ENCODE peak calls at places on chromosome 19, in five cellular contexts. One of them, this sample, is unnamed.

GRCh38 chr19:33110201-33110910 is 21.6 kb upstream of the WDR88 start:
- DNase-seq in hypothalamus: no peak
- DNase-seq in Right ventricle myocardium superior: no peak
- DNase-seq in GM04503: no peak
- DNase-seq in GOT3: no peak
- DNase-seq in this sample: no peak

GRCh38 chr19:51098366-51099069 is 9.7 kb downstream of the CTU1 start:
- DNase-seq in Right ventricle myocardium superior: peak
- DNase-seq in GOT3: no peak
- DNase-seq in hypothalamus: no peak
- DNase-seq in GM04503: no peak
- DNase-seq in this sample: no peak

GRCh38 chr19:1805401-1806183 is 6.5 kb downstream of the ATP8B3 start:
- DNase-seq in Right ventricle myocardium superior: no peak
- DNase-seq in hypothalamus: no peak
- DNase-seq in GM04503: no peak
- DNase-seq in GOT3: no peak
- DNase-seq in this sample: no peak

GRCh38 chr19:33686687-33687541 is 65.2 kb downstream of the CHST8 start:
- DNase-seq in GOT3: no peak
- DNase-seq in GM04503: no peak
- DNase-seq in hypothalamus: no peak
- DNase-seq in Right ventricle myocardium superior: no peak
- DNase-seq in this sample: no peak

GRCh38 chr19:2253106-2254051 is 2.8 kb downstream of the JSRP1 start:
- DNase-seq in Right ventricle myocardium superior: no peak
- DNase-seq in hypothalamus: no peak
- DNase-seq in GOT3: no peak
- DNase-seq in GM04503: no peak
- DNase-seq in this sample: no peak

GRCh38 chr19:13153627-13154240 is 3.5 kb downstream of the IER2 start:
- DNase-seq in GOT3: no peak
- DNase-seq in hypothalamus: no peak
- DNase-seq in GM04503: no peak
- DNase-seq in Right ventricle myocardium superior: peak
- DNase-seq in this sample: no peak

GRCh38 chr19:48741222-48741999 is 1.0 kb upstream of the RASIP1 start:
- DNase-seq in GM04503: no peak
- DNase-seq in GOT3: no peak
- DNase-seq in Right ventricle myocardium superior: peak
- DNase-seq in hypothalamus: no peak
- DNase-seq in this sample: no peak

GRCh38 chr19:50485284-50485955 is 8.8 kb upstream of the GARIN5A start:
- DNase-seq in hypothalamus: no peak
- DNase-seq in Right ventricle myocardium superior: peak
- DNase-seq in GOT3: no peak
- DNase-seq in GM04503: no peak
- DNase-seq in this sample: no peak

GRCh38 chr19:16369664-16370576 is 45.3 kb downstream of the KLF2 start:
- DNase-seq in hypothalamus: no peak
- DNase-seq in Right ventricle myocardium superior: peak
- DNase-seq in GM04503: no peak
- DNase-seq in GOT3: no peak
- DNase-seq in this sample: no peak

GRCh38 chr19:5999693-6000092 is 21.8 kb upstream of the RANBP3 start:
- DNase-seq in Right ventricle myocardium superior: no peak
- DNase-seq in GM04503: no peak
- DNase-seq in GOT3: no peak
- DNase-seq in hypothalamus: no peak
- DNase-seq in this sample: no peak

GRCh38 chr19:49441210-49441959 is at the start of gene SLC17A7:
- DNase-seq in GOT3: no peak
- DNase-seq in hypothalamus: no peak
- DNase-seq in GM04503: no peak
- DNase-seq in Right ventricle myocardium superior: peak
- DNase-seq in this sample: no peak

GRCh38 chr19:14383898-14384669 is 2.8 kb downstream of the ADGRE5 start:
- DNase-seq in GOT3: no peak
- DNase-seq in Right ventricle myocardium superior: no peak
- DNase-seq in GM04503: no peak
- DNase-seq in hypothalamus: no peak
- DNase-seq in this sample: no peak

GRCh38 chr19:18292460-18292809 is 11.0 kb upstream of the JUND start:
- DNase-seq in GOT3: no peak
- DNase-seq in Right ventricle myocardium superior: no peak
- DNase-seq in hypothalamus: no peak
- DNase-seq in GM04503: no peak
- DNase-seq in this sample: no peak

GRCh38 chr19:11027381-11027780 is 61.9 kb upstream of the LDLR start:
- DNase-seq in GOT3: no peak
- DNase-seq in GM04503: no peak
- DNase-seq in Right ventricle myocardium superior: no peak
- DNase-seq in hypothalamus: no peak
- DNase-seq in this sample: no peak

GRCh38 chr19:18746393-18747167 is 44.5 kb downstream of the COMP start:
- DNase-seq in hypothalamus: no peak
- DNase-seq in GM04503: no peak
- DNase-seq in GOT3: no peak
- DNase-seq in Right ventricle myocardium superior: no peak
- DNase-seq in this sample: no peak

GRCh38 chr19:8459520-8460260 is 14.9 kb downstream of the HNRNPM start:
- DNase-seq in GM04503: peak
- DNase-seq in Right ventricle myocardium superior: no peak
- DNase-seq in hypothalamus: no peak
- DNase-seq in GOT3: no peak
- DNase-seq in this sample: peak

GRCh38 chr19:49338023-49338677 is 2.9 kb downstream of the CD37 start:
- DNase-seq in GM04503: no peak
- DNase-seq in hypothalamus: no peak
- DNase-seq in Right ventricle myocardium superior: no peak
- DNase-seq in GOT3: no peak
- DNase-seq in this sample: no peak

GRCh38 chr19:34539396-34539795 is 57.8 kb downstream of the WTIP start:
- DNase-seq in Right ventricle myocardium superior: no peak
- DNase-seq in GM04503: no peak
- DNase-seq in GOT3: no peak
- DNase-seq in hypothalamus: no peak
- DNase-seq in this sample: no peak

GRCh38 chr19:408441-409005 is 424 bp downstream of the C2CD4C start:
- DNase-seq in GM04503: no peak
- DNase-seq in hypothalamus: no peak
- DNase-seq in Right ventricle myocardium superior: no peak
- DNase-seq in GOT3: no peak
- DNase-seq in this sample: no peak

GRCh38 chr19:50252111-50252886 is 48.9 kb downstream of the MYH14 start:
- DNase-seq in hypothalamus: no peak
- DNase-seq in Right ventricle myocardium superior: no peak
- DNase-seq in GOT3: no peak
- DNase-seq in GM04503: no peak
- DNase-seq in this sample: no peak

GRCh38 chr19:56400485-56400884 is 3.6 kb upstream of the ZNF583 start:
- DNase-seq in Right ventricle myocardium superior: no peak
- DNase-seq in hypothalamus: no peak
- DNase-seq in GOT3: no peak
- DNase-seq in GM04503: no peak
- DNase-seq in this sample: no peak

GRCh38 chr19:18856385-18857126 is 24.8 kb downstream of the UPF1 start:
- DNase-seq in GM04503: no peak
- DNase-seq in Right ventricle myocardium superior: no peak
- DNase-seq in GOT3: no peak
- DNase-seq in hypothalamus: no peak
- DNase-seq in this sample: no peak

GRCh38 chr19:44570603-44570983 is 41.1 kb upstream of the CEACAM20 start:
- DNase-seq in Right ventricle myocardium superior: no peak
- DNase-seq in hypothalamus: no peak
- DNase-seq in GM04503: no peak
- DNase-seq in GOT3: no peak
- DNase-seq in this sample: no peak

GRCh38 chr19:14112809-14113385 is 4.7 kb downstream of the PRKACA start:
- DNase-seq in GOT3: no peak
- DNase-seq in Right ventricle myocardium superior: peak
- DNase-seq in GM04503: no peak
- DNase-seq in hypothalamus: no peak
- DNase-seq in this sample: no peak

GRCh38 chr19:44608391-44608821 is 5.0 kb upstream of the IGSF23 start:
- DNase-seq in GOT3: no peak
- DNase-seq in Right ventricle myocardium superior: no peak
- DNase-seq in GM04503: no peak
- DNase-seq in hypothalamus: no peak
- DNase-seq in this sample: no peak

GRCh38 chr19:51607920-51608562 is 22.2 kb downstream of the SIGLEC5 start:
- DNase-seq in GM04503: no peak
- DNase-seq in hypothalamus: no peak
- DNase-seq in Right ventricle myocardium superior: peak
- DNase-seq in GOT3: no peak
- DNase-seq in this sample: no peak

GRCh38 chr19:13016628-13017305 is 21.5 kb downstream of the NFIX start:
- DNase-seq in GOT3: no peak
- DNase-seq in Right ventricle myocardium superior: no peak
- DNase-seq in GM04503: no peak
- DNase-seq in hypothalamus: no peak
- DNase-seq in this sample: no peak

GRCh38 chr19:46901701-46902401 is 41.1 kb downstream of the ARHGAP35 start:
- DNase-seq in GOT3: no peak
- DNase-seq in hypothalamus: no peak
- DNase-seq in Right ventricle myocardium superior: no peak
- DNase-seq in GM04503: no peak
- DNase-seq in this sample: no peak

GRCh38 chr19:43611788-43612187 is at the start of gene SRRM5:
- DNase-seq in Right ventricle myocardium superior: no peak
- DNase-seq in hypothalamus: no peak
- DNase-seq in GOT3: no peak
- DNase-seq in GM04503: no peak
- DNase-seq in this sample: no peak

GRCh38 chr19:1068111-1069001 is 1.4 kb downstream of the ARHGAP45 start:
- DNase-seq in hypothalamus: no peak
- DNase-seq in GM04503: no peak
- DNase-seq in Right ventricle myocardium superior: peak
- DNase-seq in GOT3: no peak
- DNase-seq in this sample: no peak

GRCh38 chr19:57103573-57104277 is 16.1 kb upstream of the USP29 start:
- DNase-seq in Right ventricle myocardium superior: peak
- DNase-seq in GM04503: peak
- DNase-seq in hypothalamus: no peak
- DNase-seq in GOT3: no peak
- DNase-seq in this sample: peak

GRCh38 chr19:8610041-8610927 is at the start of gene ADAMTS10:
- DNase-seq in Right ventricle myocardium superior: peak
- DNase-seq in GM04503: no peak
- DNase-seq in GOT3: no peak
- DNase-seq in hypothalamus: no peak
- DNase-seq in this sample: no peak

GRCh38 chr19:6772028-6772865 is at the start of gene VAV1:
- DNase-seq in Right ventricle myocardium superior: peak
- DNase-seq in GOT3: no peak
- DNase-seq in hypothalamus: peak
- DNase-seq in GM04503: no peak
- DNase-seq in this sample: no peak

GRCh38 chr19:12665646-12666304 is 767 bp downstream of the MAN2B1 start:
- DNase-seq in hypothalamus: no peak
- DNase-seq in Right ventricle myocardium superior: no peak
- DNase-seq in GM04503: no peak
- DNase-seq in GOT3: no peak
- DNase-seq in this sample: no peak

GRCh38 chr19:11587973-11588631 is 9.2 kb upstream of the ZNF627 start:
- DNase-seq in GM04503: no peak
- DNase-seq in GOT3: no peak
- DNase-seq in Right ventricle myocardium superior: no peak
- DNase-seq in hypothalamus: no peak
- DNase-seq in this sample: no peak

GRCh38 chr19:33373701-33374405 is at the start of gene CEBPG:
- DNase-seq in GM04503: no peak
- DNase-seq in Right ventricle myocardium superior: peak
- DNase-seq in hypothalamus: no peak
- DNase-seq in GOT3: peak
- DNase-seq in this sample: no peak

GRCh38 chr19:33302175-33302973 is at the start of gene CEBPA:
- DNase-seq in Right ventricle myocardium superior: peak
- DNase-seq in hypothalamus: peak
- DNase-seq in GM04503: no peak
- DNase-seq in GOT3: no peak
- DNase-seq in this sample: no peak

GRCh38 chr19:52991484-52991883 is 22.2 kb upstream of the ERVV-1 start:
- DNase-seq in GM04503: peak
- DNase-seq in GOT3: no peak
- DNase-seq in Right ventricle myocardium superior: no peak
- DNase-seq in hypothalamus: no peak
- DNase-seq in this sample: peak